ENCODE peak calls at places on chromosomes 2 and 18, in nine cellular contexts. U is tibial nerve; K is stimulated activated CD4-positive, alpha-beta T cell treated with anti-CD3 and anti-CD28 coated beads, Interleukin-1b, Interleukin-23, amount 100 ng/mL, for 48 hours; V is RPMI8226; E is G401; G is left ventricle myocardium inferior; J is effector memory CD4-positive, alpha-beta T cell; D is AG08395; A is caudate nucleus. R is an unnamed sample.

GRCh38 chr18:37502036-37502435 is 63.6 kb downstream of the CELF4 start:
- DNase-seq in G (no peak), E (no peak), K (no peak), V (no peak), U (no peak), J (no peak), D (no peak), A (peak), R (no peak)

GRCh38 chr2:49770919-49771318 is 616.6 kb upstream of the FSHR start:
- DNase-seq in U (no peak), D (no peak), E (no peak), A (peak), J (no peak), G (peak), K (no peak), V (peak), R (no peak)

GRCh38 chr2:197251163-197251562 is 59.4 kb downstream of the ANKRD44 start:
- DNase-seq in U (no peak), V (no peak), K (no peak), D (no peak), A (no peak), E (no peak), G (no peak), J (no peak), R (no peak)

GRCh38 chr2:15069149-15069548 is 436.6 kb downstream of the LRATD1 start:
- DNase-seq in U (no peak), V (no peak), E (no peak), A (no peak), K (no peak), G (no peak), J (no peak), D (peak), R (peak)

GRCh38 chr2:55923091-55923977 is at the start of gene EFEMP1:
- DNase-seq in D (peak), E (peak), G (peak), K (no peak), V (no peak), A (peak), J (no peak), U (peak), R (peak)

GRCh38 chr18:5582054-5582453 is 38.3 kb upstream of the EPB41L3 start:
- DNase-seq in D (peak), U (no peak), J (no peak), E (no peak), K (no peak), V (no peak), G (no peak), A (no peak), R (no peak)

GRCh38 chr2:28691774-28692281 is 59.8 kb upstream of the PPP1CB start:
- DNase-seq in G (peak), U (no peak), A (no peak), V (no peak), J (no peak), D (peak), E (no peak), K (no peak), R (peak)

GRCh38 chr2:236546561-236546961 is 23.1 kb upstream of the ACKR3 start:
- DNase-seq in E (no peak), K (peak), D (no peak), V (no peak), J (no peak), G (no peak), U (no peak), A (no peak), R (no peak)

GRCh38 chr18:77482190-77482928 is 232.7 kb downstream of the GALR1 start:
- DNase-seq in J (no peak), G (no peak), D (no peak), K (no peak), V (no peak), E (no peak), U (no peak), A (no peak), R (no peak)

GRCh38 chr2:86319700-86320369 is 17.6 kb downstream of the REEP1 start:
- DNase-seq in J (no peak), D (no peak), G (no peak), V (no peak), E (no peak), U (no peak), K (no peak), A (no peak), R (no peak)

R was measured in fibroblast of gingiva.